ENCODE peak calls at places on chromosome 3, in four cellular contexts. L is uterus, C is kidney, W is body of pancreas. Z is an unnamed sample.

GRCh38 chr3:153591566-153592221 is 429.7 kb downstream of the RAP2B start:
- DNase-seq in C (no peak), L (no peak), W (no peak), Z (no peak)

GRCh38 chr3:55198554-55198953 is 270.7 kb upstream of the LRTM1 start:
- DNase-seq in L (no peak), W (no peak), C (no peak), Z (no peak)

GRCh38 chr3:157705258-157705657 is 202.0 kb upstream of the VEPH1 start:
- DNase-seq in W (no peak), C (no peak), L (no peak), Z (no peak)

GRCh38 chr3:65787827-65788226 is 250.9 kb downstream of the MAGI1 start:
- DNase-seq in W (no peak), C (no peak), L (no peak), Z (no peak)

GRCh38 chr3:75296858-75297257 is 367.3 kb upstream of the FRG2C start:
- DNase-seq in C (no peak), W (no peak), L (no peak), Z (no peak)

GRCh38 chr3:158792709-158793108 is 9.1 kb upstream of the MFSD1 start:
- DNase-seq in C (no peak), L (no peak), W (no peak), Z (no peak)

GRCh38 chr3:126870608-126871210 is 112.2 kb upstream of the PLXNA1 start:
- DNase-seq in L (peak; percentile 23), W (no peak), C (no peak), Z (no peak)

GRCh38 chr3:146528954-146529353 is 15.5 kb downstream of the PLSCR1 start:
- DNase-seq in L (no peak), W (no peak), C (no peak), Z (no peak)

GRCh38 chr3:141326123-141326522 is 42.2 kb upstream of the ZBTB38 start:
- DNase-seq in W (no peak), L (no peak), C (no peak), Z (no peak)

GRCh38 chr3:143240921-143241320 is 121.3 kb downstream of the CHST2 start:
- DNase-seq in W (no peak), C (no peak), L (no peak), Z (no peak)

GRCh38 chr3:16741103-16741758 is 136.0 kb upstream of the DAZL start:
- DNase-seq in C (no peak), W (no peak), L (no peak), Z (no peak)

GRCh38 chr3:186930639-186931486 is 537 bp downstream of the ST6GAL1 start:
- DNase-seq in W (peak; percentile 34), L (peak; percentile 41), C (peak; percentile 88), Z (peak; percentile 67)

GRCh38 chr3:7760718-7761117 is 740.9 kb upstream of the LMCD1 start:
- DNase-seq in C (no peak), W (no peak), L (no peak), Z (no peak)

GRCh38 chr3:125147491-125147820 is 65.1 kb downstream of the SLC12A8 start:
- DNase-seq in C (no peak), W (no peak), L (no peak), Z (no peak)

GRCh38 chr3:45665101-45665572 is 24.1 kb upstream of the SACM1L start:
- DNase-seq in L (no peak), C (no peak), W (peak; percentile 81), Z (peak; percentile 53)

GRCh38 chr3:41212088-41212487 is 12.8 kb downstream of the CTNNB1 start:
- DNase-seq in C (no peak), W (no peak), L (no peak), Z (no peak)

GRCh38 chr3:38916706-38917105 is 100.7 kb upstream of the SCN10A start:
- DNase-seq in C (no peak), W (no peak), L (no peak), Z (no peak)

GRCh38 chr3:10602769-10603768 is 97.7 kb upstream of the ATP2B2 start:
- DNase-seq in L (no peak), W (no peak), C (no peak), Z (no peak)

GRCh38 chr3:193825617-193826016 is 232.6 kb downstream of the OPA1 start:
- DNase-seq in W (no peak), C (no peak), L (no peak), Z (no peak)

GRCh38 chr3:101039285-101039684 is 46.1 kb upstream of the ABI3BP start:
- DNase-seq in C (no peak), W (peak; percentile 29), L (no peak), Z (no peak)

GRCh38 chr3:136750209-136750921 is 1.8 kb downstream of the STAG1 start:
- DNase-seq in W (no peak), L (no peak), C (no peak), Z (no peak)

GRCh38 chr3:14147063-14147435 is 22.2 kb downstream of the TMEM43 start:
- DNase-seq in L (no peak), W (no peak), C (no peak), Z (no peak)

GRCh38 chr3:33218446-33219174 is at the start of gene SUSD5:
- DNase-seq in C (peak; percentile 63), L (no peak), W (no peak), Z (no peak)

GRCh38 chr3:195079636-195080035 is 191.3 kb downstream of the XXYLT1 start:
- DNase-seq in C (peak; percentile 55), W (no peak), L (no peak), Z (no peak)

GRCh38 chr3:55554621-55555020 is 67.5 kb upstream of the WNT5A start:
- DNase-seq in W (no peak), L (no peak), C (no peak), Z (no peak)

GRCh38 chr3:81425198-81425868 is 336.1 kb downstream of the GBE1 start:
- DNase-seq in C (no peak), L (no peak), W (no peak), Z (no peak)

GRCh38 chr3:16187213-16187790 is 12.8 kb downstream of the GALNT15 start:
- DNase-seq in C (no peak), W (no peak), L (no peak), Z (no peak)

GRCh38 chr3:10930641-10931040 is 61.9 kb upstream of the SLC6A1 start:
- DNase-seq in L (peak; percentile 6), C (peak; percentile 22), W (peak; percentile 6), Z (no peak)

GRCh38 chr3:196793224-196793623 is 53.6 kb downstream of the PAK2 start:
- DNase-seq in W (no peak), L (no peak), C (no peak), Z (peak; percentile 78)

DNA sequence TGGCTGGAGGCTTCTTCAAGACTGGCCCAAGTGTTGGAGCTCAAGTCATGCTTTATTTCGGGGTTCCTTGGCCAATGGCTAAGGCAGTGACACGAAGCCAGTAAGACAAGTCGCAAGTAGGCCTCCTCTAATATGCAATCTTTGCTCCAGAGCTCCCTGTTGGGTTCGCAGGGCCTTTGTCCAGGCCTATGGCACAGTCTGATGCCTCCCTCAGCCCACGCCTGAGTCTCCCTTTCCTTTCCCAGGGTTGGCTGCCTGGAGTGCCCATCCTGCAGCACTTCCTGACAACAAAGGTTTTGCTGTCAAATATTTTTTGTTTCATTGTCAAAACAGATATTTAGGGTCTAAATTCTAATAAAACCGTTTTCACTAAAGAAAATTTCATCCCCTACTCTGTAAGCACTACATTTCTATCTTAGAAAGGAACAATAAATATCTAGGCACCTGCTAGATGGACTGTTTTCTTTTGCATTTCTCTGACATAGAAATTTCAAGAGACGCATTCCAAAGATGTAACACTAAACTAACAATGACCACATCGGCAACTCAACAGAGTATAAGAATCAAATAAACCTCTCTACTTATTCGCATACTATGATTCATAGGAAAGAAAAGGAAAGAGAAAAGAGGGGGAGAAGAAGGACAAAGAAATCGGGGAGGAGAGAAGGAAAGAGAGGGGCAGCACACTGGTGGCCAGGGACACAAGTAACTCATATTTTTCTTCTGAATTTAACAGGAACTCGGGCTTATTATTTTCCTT is 393.1 kb upstream of the ATP11B start:
- DNase-seq in L (no peak), W (no peak), C (no peak), Z (no peak)
- H3K4me1 ChIP-seq in L (no peaks in the 10 kb centered on the region), W (no peaks in the 10 kb centered on the region), C (no peaks in the 10 kb centered on the region), Z (no peaks in the 10 kb centered on the region)

GRCh38 chr3:129602309-129602708 is 4.2 kb downstream of the PLXND1 start:
- DNase-seq in W (no peak), C (no peak), L (no peak), Z (no peak)
- H3K4me1 ChIP-seq in W (peaks cover 67% of the 10 kb centered on the region), C (peaks cover 12% of the 10 kb centered on the region), L (peaks cover 23% of the 10 kb centered on the region), Z (peaks cover 11% of the 10 kb centered on the region)

GRCh38 chr3:122978569-122978968 is 49.0 kb downstream of the SEMA5B start:
- DNase-seq in L (no peak), C (no peak), W (no peak), Z (no peak)
- H3K4me1 ChIP-seq in L (peaks cover 5% of the 10 kb centered on the region), C (peaks cover 9% of the 10 kb centered on the region), W (no peaks in the 10 kb centered on the region), Z (peaks cover 4% of the 10 kb centered on the region)

GRCh38 chr3:119625451-119626153 is 27.9 kb downstream of the PLA1A start:
- DNase-seq in C (no peak), L (no peak), W (no peak), Z (no peak)
- H3K4me1 ChIP-seq in C (no peaks in the 10 kb centered on the region), L (no peaks in the 10 kb centered on the region), W (no peaks in the 10 kb centered on the region), Z (no peaks in the 10 kb centered on the region)

GRCh38 chr3:184593201-184593922 is 31.8 kb downstream of the EPHB3 start:
- DNase-seq in L (peak; percentile 78), W (no peak), C (no peak), Z (no peak)

GRCh38 chr3:184592411-184593200 is 31.0 kb downstream of the EPHB3 start:
- DNase-seq in C (no peak), L (peak; percentile 90), W (no peak), Z (no peak)

GRCh38 chr3:184590795-184591194 is 29.2 kb downstream of the EPHB3 start:
- DNase-seq in C (peak; percentile 55), W (no peak), L (no peak), Z (no peak)

GRCh38 chr3:184593923-184594303 is 32.3 kb downstream of the EPHB3 start:
- DNase-seq in W (no peak), L (no peak), C (no peak), Z (no peak)

GRCh38 chr3:184591789-184592188 is 30.2 kb downstream of the EPHB3 start:
- DNase-seq in L (no peak), W (no peak), C (peak; percentile 48), Z (no peak)
- H3K4me1 ChIP-seq in L (peaks cover 10% of the 10 kb centered on the region), W (no peaks in the 10 kb centered on the region), C (no peaks in the 10 kb centered on the region), Z (no peaks in the 10 kb centered on the region)